ENCODE peak calls at places on chromosomes 5 and 9, in four cellular contexts. M is IMR-90, D is PC-3, U is keratinocyte. Z is an unnamed sample.

GRCh38 chr9:127751269-127752054 is 16.4 kb upstream of the TOR2A start:
- DNase-seq in M (no peak), D (peak; percentile 16), U (no peak), Z (no peak)

GRCh38 chr5:112475747-112476435 is 56.8 kb upstream of the EPB41L4A start:
- DNase-seq in M (no peak), D (peak; percentile 48), U (no peak), Z (peak; percentile 20)

GRCh38 chr9:109232449-109232848 is 65.4 kb upstream of the FRRS1L start:
- DNase-seq in M (peak; percentile 61), D (peak; percentile 61), U (no peak), Z (peak; percentile 90)

GRCh38 chr9:127057970-127058644 is 64.3 kb downstream of the ANGPTL2 start:
- DNase-seq in M (peak; percentile 31), D (no peak), U (no peak), Z (peak; percentile 50)

GRCh38 chr5:134708301-134708700 is 30.0 kb upstream of the CAMLG start:
- DNase-seq in M (peak; percentile 8), D (no peak), U (no peak), Z (peak; percentile 9)

GRCh38 chr9:111598730-111599091 is 736 bp downstream of the PTGR1 start:
- DNase-seq in M (peak; percentile 62), D (peak; percentile 31), U (no peak), Z (peak; percentile 44)

GRCh38 chr9:109652971-109653370 is 127.0 kb upstream of the PALM2AKAP2 start:
- DNase-seq in M (peak; percentile 16), D (peak; percentile 76), U (no peak), Z (peak; percentile 43)

GRCh38 chr5:135810188-135810943 is 24.1 kb upstream of the SLC25A48 start:
- DNase-seq in M (no peak), D (no peak), U (no peak), Z (no peak)

GRCh38 chr5:96978812-96979449 is 43.1 kb downstream of the LNPEP start:
- DNase-seq in M (peak; percentile 78), D (no peak), U (no peak), Z (peak; percentile 56)

GRCh38 chr9:96618209-96619108 is 1.2 kb downstream of the CDC14B start:
- DNase-seq in M (peak; percentile 54), D (peak; percentile 52), U (no peak), Z (peak; percentile 51)

GRCh38 chr5:40033411-40033810 is 608.6 kb upstream of the DAB2 start:
- DNase-seq in M (no peak), D (no peak), U (no peak), Z (no peak)

GRCh38 chr5:140327589-140327988 is 18.8 kb downstream of the HBEGF start:
- DNase-seq in M (peak; percentile 53), D (peak; percentile 45), U (no peak), Z (no peak)

GRCh38 chr9:129930743-129931142 is 95.5 kb downstream of the USP20 start:
- DNase-seq in M (no peak), D (no peak), U (no peak), Z (no peak)

GRCh38 chr5:122429545-122430327 is 117.7 kb downstream of the SNCAIP start:
- DNase-seq in M (no peak), D (no peak), U (no peak), Z (no peak)

GRCh38 chr5:98713027-98713426 is 60.4 kb upstream of the RGMB start:
- DNase-seq in M (peak; percentile 77), D (no peak), U (no peak), Z (peak; percentile 77)

GRCh38 chr5:75202935-75203334 is 33.7 kb downstream of the ANKRD31 start:
- DNase-seq in M (no peak), D (peak; percentile 5), U (no peak), Z (no peak)

GRCh38 chr9:37390759-37391158 is 31.7 kb upstream of the GRHPR start:
- DNase-seq in M (no peak), D (peak; percentile 17), U (no peak), Z (no peak)

GRCh38 chr9:129671519-129671918 is 6.1 kb downstream of the PRRX2 start:
- DNase-seq in M (peak; percentile 19), D (no peak), U (no peak), Z (no peak)

GRCh38 chr5:175778951-175779475 is 92.4 kb upstream of the CPLX2 start:
- DNase-seq in M (no peak), D (peak; percentile 83), U (no peak), Z (peak; percentile 21)

GRCh38 chr5:165258188-165258855 is 1752.9 kb downstream of the MAT2B start:
- DNase-seq in M (no peak), D (no peak), U (no peak), Z (no peak)

GRCh38 chr5:66440202-66440680 is 156.0 kb upstream of the MAST4 start:
- DNase-seq in M (peak; percentile 4), D (no peak), U (no peak), Z (peak; percentile 93)

GRCh38 chr5:99034336-99034735 is 105.5 kb upstream of the CHD1 start:
- DNase-seq in M (peak; percentile 59), D (peak; percentile 54), U (no peak), Z (peak; percentile 23)

GRCh38 chr5:101679816-101680215 is 616.3 kb downstream of the SLCO4C1 start:
- DNase-seq in M (no peak), D (peak; percentile 27), U (no peak), Z (peak; percentile 51)

GRCh38 chr5:178143901-178144300 is 9.8 kb downstream of the NHP2 start:
- DNase-seq in M (peak; percentile 59), D (no peak), U (no peak), Z (no peak)

GRCh38 chr5:172501708-172502379 is 47.5 kb upstream of the SH3PXD2B start:
- DNase-seq in M (no peak), D (no peak), U (no peak), Z (no peak)

GRCh38 chr5:135560858-135561257 is 17.9 kb downstream of the CXCL14 start:
- DNase-seq in M (peak; percentile 70), D (peak; percentile 78), U (no peak), Z (peak; percentile 75)

GRCh38 chr5:127867006-127867788 is 164.0 kb downstream of the CCDC192 start:
- DNase-seq in M (no peak), D (no peak), U (no peak), Z (no peak)

GRCh38 chr5:142904421-142904820 is 134.2 kb downstream of the ARHGAP26 start:
- DNase-seq in M (no peak), D (peak; percentile 87), U (no peak), Z (peak; percentile 85)

GRCh38 chr9:80995759-80996158 is 693.6 kb downstream of the TLE1 start:
- DNase-seq in M (peak; percentile 60), D (peak; percentile 86), U (peak; percentile 58), Z (peak; percentile 69)

DNA sequence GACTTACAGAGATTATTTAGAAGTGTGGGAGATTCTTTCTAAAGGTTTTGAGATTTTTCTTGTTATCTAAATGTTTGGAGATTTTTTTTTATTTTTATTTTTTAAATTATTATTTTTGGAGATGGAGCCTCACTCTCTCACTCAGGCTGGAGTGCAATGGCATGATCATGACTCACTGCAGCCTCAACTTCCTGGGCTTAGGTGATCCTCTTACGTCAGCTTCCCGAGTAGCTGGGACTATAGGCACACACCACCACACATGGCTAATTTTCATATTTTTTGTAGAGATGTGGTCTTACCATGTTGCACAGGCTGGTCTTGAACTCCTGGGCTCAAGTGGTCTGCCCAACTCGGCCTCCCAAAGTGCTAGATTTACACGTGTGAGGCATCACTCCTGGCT is 694.5 kb downstream of the TLE1 start:
- DNase-seq in M (peak; percentile 55), D (peak; percentile 52), U (peak; percentile 13), Z (peak; percentile 58)
- H3K4me2 ChIP-seq in M (no peak overlapping the region), D (no peak overlapping the region), U (no peak overlapping the region), Z (no peak overlapping the region)

DNA sequence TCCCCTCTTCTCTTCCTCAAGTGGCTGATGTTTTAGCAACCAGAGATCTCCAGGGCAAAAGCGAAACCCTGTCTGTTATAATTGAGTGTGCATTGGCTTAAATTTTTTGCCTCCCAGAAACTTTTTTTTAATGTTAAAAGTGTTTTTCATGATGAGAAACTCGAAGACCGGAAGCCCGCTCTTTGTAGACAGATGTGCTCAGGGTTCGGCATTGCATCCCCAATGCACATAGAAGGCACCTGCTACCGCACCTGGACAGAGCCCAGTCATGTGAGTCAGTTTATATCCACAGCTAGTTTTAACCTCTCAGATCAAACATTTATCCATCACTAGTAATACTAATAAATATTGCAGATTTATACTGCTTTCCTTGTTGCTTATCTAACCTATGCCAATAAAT is 19.5 kb upstream of the NADK2 start:
- DNase-seq in M (no peak), D (no peak), U (no peak), Z (no peak)
- H3K4me2 ChIP-seq in M (no peak overlapping the region), D (no peak overlapping the region), U (no peak overlapping the region), Z (no peak overlapping the region)

GRCh38 chr9:124685217-124685616 is 85.9 kb downstream of the NR6A1 start:
- DNase-seq in M (no peak), D (no peak), U (no peak), Z (peak; percentile 25)
- H3K4me2 ChIP-seq in M (no peak overlapping the region), D (no peak overlapping the region), U (no peak overlapping the region), Z (no peak overlapping the region)

GRCh38 chr5:167642779-167643517 is 648.5 kb upstream of the WWC1 start:
- DNase-seq in M (peak; percentile 92), D (peak; percentile 76), U (peak; percentile 66), Z (peak; percentile 94)
- H3K4me2 ChIP-seq in M (no peak overlapping the region), D (peak overlapping the region; percentile 10), U (peak overlapping the region; percentile 63), Z (no peak overlapping the region)

GRCh38 chr9:83526901-83527300 is 11.3 kb downstream of the FRMD3 start:
- DNase-seq in M (no peak), D (no peak), U (no peak), Z (no peak)
- H3K4me2 ChIP-seq in M (no peak overlapping the region), D (no peak overlapping the region), U (no peak overlapping the region), Z (no peak overlapping the region)

GRCh38 chr5:81519217-81519905 is 125.4 kb upstream of the ACOT12 start:
- DNase-seq in M (no peak), D (no peak), U (no peak), Z (no peak)

GRCh38 chr5:81513982-81514381 is 120.0 kb upstream of the ACOT12 start:
- DNase-seq in M (peak; percentile 10), D (peak; percentile 34), U (no peak), Z (peak; percentile 34)

GRCh38 chr5:81517462-81517861 is 123.5 kb upstream of the ACOT12 start:
- DNase-seq in M (peak; percentile 65), D (no peak), U (no peak), Z (no peak)

DNA sequence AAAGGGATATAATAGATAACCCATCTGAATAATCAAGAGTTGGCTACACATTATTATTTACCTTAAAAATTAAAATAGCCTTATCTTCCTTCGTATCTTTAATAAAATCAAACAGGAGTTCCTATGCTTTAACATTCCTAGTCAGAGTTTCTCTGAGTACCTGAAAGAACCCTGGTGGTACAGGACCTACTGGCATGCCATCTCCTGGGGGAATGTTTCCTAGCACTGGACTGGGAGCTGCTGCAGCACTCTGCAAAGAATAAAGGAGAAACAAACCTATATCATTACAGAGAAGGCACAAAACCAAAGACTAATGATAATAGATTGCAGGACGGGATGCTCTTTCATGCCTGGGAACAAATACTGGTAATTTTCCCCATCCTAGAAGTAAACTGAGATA is 119.5 kb upstream of the ACOT12 start:
- DNase-seq in M (no peak), D (no peak), U (no peak), Z (no peak)
- H3K4me2 ChIP-seq in M (no peak overlapping the region), D (no peak overlapping the region), U (no peak overlapping the region), Z (no peak overlapping the region)

GRCh38 chr5:57478826-57479225 is 3.8 kb downstream of the ACTBL2 start:
- DNase-seq in M (no peak), D (no peak), U (no peak), Z (no peak)
- H3K4me2 ChIP-seq in M (no peak overlapping the region), D (no peak overlapping the region), U (no peak overlapping the region), Z (no peak overlapping the region)

DNA sequence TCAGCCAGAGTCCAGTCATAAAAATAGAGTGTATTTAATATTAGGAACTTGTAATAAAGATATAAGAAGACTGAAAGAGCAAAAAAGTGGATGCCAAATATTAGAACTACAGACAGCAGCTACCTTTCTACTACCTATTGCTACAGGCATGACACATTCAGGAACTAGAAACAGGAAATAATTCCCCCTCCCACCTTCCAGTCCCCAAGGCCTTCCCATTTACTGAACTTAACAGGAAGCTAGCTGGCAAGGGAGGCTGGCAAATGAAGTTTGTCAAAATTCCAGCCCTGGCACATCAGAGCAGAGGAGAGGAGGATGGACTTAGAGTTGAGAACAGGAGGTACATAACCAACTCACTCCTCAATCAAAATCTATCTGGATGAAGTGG is 50.2 kb upstream of the RIC1 start:
- DNase-seq in M (no peak), D (peak; percentile 63), U (no peak), Z (no peak)
- H3K4me2 ChIP-seq in M (no peak overlapping the region), D (peak overlapping the region; percentile 21), U (no peak overlapping the region), Z (no peak overlapping the region)

Z was measured in fibroblast of lung.